ENCODE peak calls at places on chromosomes 13 and 19, in six cellular contexts. One of them, this sample, is unnamed.

GRCh38 chr13:49679244-49679643 is 12.0 kb downstream of the EBPL start:
- DNase-seq in uterus: no peak
- DNase-seq in dorsolateral prefrontal cortex: no peak
- DNase-seq in WTC11: no peak
- DNase-seq in upper lobe of left lung: no peak
- DNase-seq in CD8-positive, alpha-beta T cell: no peak
- DNase-seq in this sample: no peak

GRCh38 chr13:108306768-108307332 is 37.3 kb downstream of the TNFSF13B start:
- DNase-seq in uterus: no peak
- DNase-seq in dorsolateral prefrontal cortex: no peak
- DNase-seq in WTC11: no peak
- DNase-seq in upper lobe of left lung: no peak
- DNase-seq in CD8-positive, alpha-beta T cell: no peak
- DNase-seq in this sample: no peak

GRCh38 chr13:32246468-32246867 is 68.7 kb downstream of the ZAR1L start:
- DNase-seq in uterus: peak
- DNase-seq in dorsolateral prefrontal cortex: no peak
- DNase-seq in WTC11: peak
- DNase-seq in upper lobe of left lung: no peak
- DNase-seq in CD8-positive, alpha-beta T cell: no peak
- DNase-seq in this sample: no peak

GRCh38 chr13:66859078-66859477 is 371.1 kb downstream of the PCDH9 start:
- DNase-seq in uterus: no peak
- DNase-seq in dorsolateral prefrontal cortex: no peak
- DNase-seq in WTC11: no peak
- DNase-seq in upper lobe of left lung: no peak
- DNase-seq in CD8-positive, alpha-beta T cell: no peak
- DNase-seq in this sample: no peak

GRCh38 chr13:90302113-90302512 is 1045.4 kb upstream of the MIR17HG start:
- DNase-seq in uterus: no peak
- DNase-seq in dorsolateral prefrontal cortex: no peak
- DNase-seq in WTC11: no peak
- DNase-seq in upper lobe of left lung: no peak
- DNase-seq in CD8-positive, alpha-beta T cell: no peak
- DNase-seq in this sample: no peak

GRCh38 chr13:41295973-41296372 is 15.1 kb upstream of the NAA16 start:
- DNase-seq in uterus: no peak
- DNase-seq in dorsolateral prefrontal cortex: no peak
- DNase-seq in WTC11: no peak
- DNase-seq in upper lobe of left lung: no peak
- DNase-seq in CD8-positive, alpha-beta T cell: no peak
- DNase-seq in this sample: no peak

GRCh38 chr19:52473655-52474350 is 20.4 kb downstream of the ZNF578 start:
- DNase-seq in uterus: no peak
- DNase-seq in dorsolateral prefrontal cortex: no peak
- DNase-seq in WTC11: no peak
- DNase-seq in upper lobe of left lung: no peak
- DNase-seq in CD8-positive, alpha-beta T cell: no peak
- DNase-seq in this sample: no peak

GRCh38 chr13:20462921-20463320 is 62.7 kb downstream of the CRYL1 start:
- DNase-seq in uterus: no peak
- DNase-seq in dorsolateral prefrontal cortex: no peak
- DNase-seq in WTC11: no peak
- DNase-seq in upper lobe of left lung: no peak
- DNase-seq in CD8-positive, alpha-beta T cell: no peak
- DNase-seq in this sample: no peak

GRCh38 chr19:21256722-21257121 is 72.5 kb downstream of the ZNF708 start:
- DNase-seq in uterus: no peak
- DNase-seq in dorsolateral prefrontal cortex: no peak
- DNase-seq in WTC11: peak
- DNase-seq in upper lobe of left lung: no peak
- DNase-seq in CD8-positive, alpha-beta T cell: no peak
- DNase-seq in this sample: no peak

GRCh38 chr13:27396252-27396846 is 28.1 kb upstream of the GTF3A start:
- DNase-seq in uterus: no peak
- DNase-seq in dorsolateral prefrontal cortex: no peak
- DNase-seq in WTC11: no peak
- DNase-seq in upper lobe of left lung: no peak
- DNase-seq in CD8-positive, alpha-beta T cell: no peak
- DNase-seq in this sample: no peak

GRCh38 chr13:109517516-109517915 is 268.9 kb downstream of the IRS2 start:
- DNase-seq in uterus: no peak
- DNase-seq in dorsolateral prefrontal cortex: no peak
- DNase-seq in WTC11: no peak
- DNase-seq in upper lobe of left lung: no peak
- DNase-seq in CD8-positive, alpha-beta T cell: no peak
- DNase-seq in this sample: no peak

GRCh38 chr19:5627395-5627904 is 4.6 kb downstream of the SAFB start:
- DNase-seq in uterus: peak
- DNase-seq in dorsolateral prefrontal cortex: no peak
- DNase-seq in WTC11: peak
- DNase-seq in upper lobe of left lung: no peak
- DNase-seq in CD8-positive, alpha-beta T cell: no peak
- DNase-seq in this sample: no peak

GRCh38 chr13:34654682-34655081 is 287.4 kb upstream of the NBEA start:
- DNase-seq in uterus: no peak
- DNase-seq in dorsolateral prefrontal cortex: no peak
- DNase-seq in WTC11: no peak
- DNase-seq in upper lobe of left lung: no peak
- DNase-seq in CD8-positive, alpha-beta T cell: no peak
- DNase-seq in this sample: no peak

GRCh38 chr19:12838893-12839656 is 760 bp downstream of the MAST1 start:
- DNase-seq in uterus: no peak
- DNase-seq in dorsolateral prefrontal cortex: no peak
- DNase-seq in WTC11: no peak
- DNase-seq in upper lobe of left lung: no peak
- DNase-seq in CD8-positive, alpha-beta T cell: no peak
- DNase-seq in this sample: no peak

GRCh38 chr13:76848596-76848995 is 37.6 kb downstream of the KCTD12 start:
- DNase-seq in uterus: no peak
- DNase-seq in dorsolateral prefrontal cortex: no peak
- DNase-seq in WTC11: no peak
- DNase-seq in upper lobe of left lung: no peak
- DNase-seq in CD8-positive, alpha-beta T cell: no peak
- DNase-seq in this sample: no peak

GRCh38 chr13:48876289-48876688 is 99.4 kb upstream of the FNDC3A start:
- DNase-seq in uterus: no peak
- DNase-seq in dorsolateral prefrontal cortex: no peak
- DNase-seq in WTC11: no peak
- DNase-seq in upper lobe of left lung: no peak
- DNase-seq in CD8-positive, alpha-beta T cell: no peak
- DNase-seq in this sample: no peak

DNA sequence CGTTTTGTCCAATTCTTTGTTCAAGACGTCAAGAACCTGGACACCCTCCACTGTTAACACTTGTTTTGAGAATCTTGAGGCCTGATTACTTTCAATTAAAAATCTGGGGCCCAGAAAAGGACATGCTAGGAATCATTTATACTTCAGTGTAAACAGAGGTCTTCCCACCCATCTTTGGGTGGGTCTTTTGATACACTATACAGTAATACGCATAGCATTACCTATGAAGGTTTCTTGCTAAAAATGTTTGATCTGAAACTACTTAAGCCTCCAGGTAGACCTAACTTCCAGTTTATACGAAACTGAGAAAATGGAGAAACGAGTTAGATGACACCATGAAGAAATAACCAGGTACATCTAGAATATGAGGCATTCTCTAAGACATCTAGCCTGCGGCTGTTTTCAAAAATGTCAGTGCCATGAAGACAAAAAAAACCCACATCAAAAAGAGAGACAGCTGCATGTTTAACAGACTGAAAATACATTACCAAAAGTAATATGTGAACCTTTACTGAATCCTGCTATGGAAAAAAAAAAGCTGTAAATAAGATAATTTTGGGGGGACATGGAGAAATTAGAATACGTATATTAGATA is 36.7 kb downstream of the TGDS start:
- DNase-seq in uterus: no peak
- DNase-seq in dorsolateral prefrontal cortex: no peak
- DNase-seq in WTC11: no peak
- DNase-seq in upper lobe of left lung: no peak
- DNase-seq in CD8-positive, alpha-beta T cell: no peak
- DNase-seq in this sample: no peak
- TF ChIP-seq CTCF in uterus: no peak
- TF ChIP-seq CTCF in dorsolateral prefrontal cortex: no peak
- TF ChIP-seq CTCF in WTC11: no peak
- TF ChIP-seq CTCF in upper lobe of left lung: no peak
- TF ChIP-seq CTCF in CD8-positive, alpha-beta T cell: no peak
- TF ChIP-seq CTCF in this sample: no peak

GRCh38 chr19:45764947-45765346 is 4.1 kb downstream of the SIX5 start:
- DNase-seq in uterus: peak
- DNase-seq in dorsolateral prefrontal cortex: no peak
- DNase-seq in WTC11: no peak
- DNase-seq in upper lobe of left lung: no peak
- DNase-seq in CD8-positive, alpha-beta T cell: no peak
- DNase-seq in this sample: no peak

GRCh38 chr19:45762870-45763631 is 6.0 kb downstream of the SIX5 start:
- DNase-seq in uterus: no peak
- DNase-seq in dorsolateral prefrontal cortex: no peak
- DNase-seq in WTC11: no peak
- DNase-seq in upper lobe of left lung: no peak
- DNase-seq in CD8-positive, alpha-beta T cell: no peak
- DNase-seq in this sample: no peak

GRCh38 chr19:45763691-45764294 is 5.3 kb downstream of the SIX5 start:
- DNase-seq in uterus: peak
- DNase-seq in dorsolateral prefrontal cortex: no peak
- DNase-seq in WTC11: peak
- DNase-seq in upper lobe of left lung: peak
- DNase-seq in CD8-positive, alpha-beta T cell: no peak
- DNase-seq in this sample: no peak

GRCh38 chr19:45765365-45766292 is 3.4 kb downstream of the SIX5 start:
- DNase-seq in uterus: peak
- DNase-seq in dorsolateral prefrontal cortex: no peak
- DNase-seq in WTC11: no peak
- DNase-seq in upper lobe of left lung: peak
- DNase-seq in CD8-positive, alpha-beta T cell: no peak
- DNase-seq in this sample: no peak

GRCh38 chr19:45764487-45764886 is 4.6 kb downstream of the SIX5 start:
- DNase-seq in uterus: no peak
- DNase-seq in dorsolateral prefrontal cortex: no peak
- DNase-seq in WTC11: no peak
- DNase-seq in upper lobe of left lung: no peak
- DNase-seq in CD8-positive, alpha-beta T cell: no peak
- DNase-seq in this sample: no peak
- TF ChIP-seq CTCF in uterus: no peak
- TF ChIP-seq CTCF in dorsolateral prefrontal cortex: no peak
- TF ChIP-seq CTCF in WTC11: no peak
- TF ChIP-seq CTCF in upper lobe of left lung: no peak
- TF ChIP-seq CTCF in CD8-positive, alpha-beta T cell: no peak
- TF ChIP-seq CTCF in this sample: no peak

GRCh38 chr19:33247441-33247819 is 21.8 kb upstream of the SLC7A10 start:
- DNase-seq in uterus: no peak
- DNase-seq in dorsolateral prefrontal cortex: no peak
- DNase-seq in WTC11: no peak
- DNase-seq in upper lobe of left lung: no peak
- DNase-seq in CD8-positive, alpha-beta T cell: no peak
- DNase-seq in this sample: no peak

GRCh38 chr19:33248553-33248953 is 22.9 kb upstream of the SLC7A10 start:
- DNase-seq in uterus: no peak
- DNase-seq in dorsolateral prefrontal cortex: no peak
- DNase-seq in WTC11: no peak
- DNase-seq in upper lobe of left lung: no peak
- DNase-seq in CD8-positive, alpha-beta T cell: no peak
- DNase-seq in this sample: no peak

GRCh38 chr19:33246729-33247440 is 21.2 kb upstream of the SLC7A10 start:
- DNase-seq in uterus: no peak
- DNase-seq in dorsolateral prefrontal cortex: no peak
- DNase-seq in WTC11: no peak
- DNase-seq in upper lobe of left lung: no peak
- DNase-seq in CD8-positive, alpha-beta T cell: no peak
- DNase-seq in this sample: no peak

GRCh38 chr19:33248104-33248503 is 22.5 kb upstream of the SLC7A10 start:
- DNase-seq in uterus: no peak
- DNase-seq in dorsolateral prefrontal cortex: no peak
- DNase-seq in WTC11: no peak
- DNase-seq in upper lobe of left lung: no peak
- DNase-seq in CD8-positive, alpha-beta T cell: no peak
- DNase-seq in this sample: no peak

DNA sequence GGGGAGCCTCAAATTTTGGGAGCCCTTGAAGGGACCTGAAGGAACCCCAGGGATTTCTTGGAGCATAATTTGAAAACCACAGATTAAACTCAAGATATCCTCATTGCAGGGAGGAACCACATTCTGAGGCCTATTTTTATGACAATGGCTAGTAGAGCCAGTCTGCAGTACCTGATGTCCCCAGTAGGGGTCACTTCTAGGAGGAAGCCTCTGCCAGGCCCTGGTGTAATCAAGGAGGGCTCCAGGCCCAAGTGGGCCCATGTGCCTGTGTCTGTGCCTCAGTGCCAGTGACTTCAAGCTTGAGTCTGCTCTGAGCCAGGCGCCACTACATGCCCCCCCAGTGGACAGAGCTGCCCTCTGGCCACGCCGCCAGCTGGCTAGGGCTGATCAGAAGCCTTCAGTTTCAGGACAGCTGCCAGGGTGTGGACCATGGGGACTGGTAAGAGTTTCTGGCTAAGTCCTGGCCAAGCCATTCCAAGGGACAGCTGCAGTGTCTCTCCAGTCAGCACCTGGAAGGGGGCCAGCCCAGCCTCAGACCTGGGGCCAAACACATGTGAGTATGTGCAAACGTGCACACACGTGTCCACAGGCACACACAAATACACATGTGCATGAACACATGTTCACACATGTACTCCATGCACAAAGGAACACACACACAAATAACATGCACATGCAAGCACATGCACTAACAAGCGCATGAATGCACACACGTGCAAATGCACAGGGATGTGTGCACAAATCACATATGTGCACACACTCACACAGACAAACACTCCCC is 20.5 kb upstream of the SLC7A10 start:
- DNase-seq in uterus: no peak
- DNase-seq in dorsolateral prefrontal cortex: no peak
- DNase-seq in WTC11: peak
- DNase-seq in upper lobe of left lung: no peak
- DNase-seq in CD8-positive, alpha-beta T cell: no peak
- DNase-seq in this sample: no peak
- TF ChIP-seq CTCF in uterus: no peak
- TF ChIP-seq CTCF in dorsolateral prefrontal cortex: peak
- TF ChIP-seq CTCF in WTC11: peak
- TF ChIP-seq CTCF in upper lobe of left lung: peak
- TF ChIP-seq CTCF in CD8-positive, alpha-beta T cell: no peak
- TF ChIP-seq CTCF in this sample: peak

GRCh38 chr13:52006491-52007245 is 4.6 kb downstream of the ATP7B start:
- DNase-seq in uterus: no peak
- DNase-seq in dorsolateral prefrontal cortex: no peak
- DNase-seq in WTC11: no peak
- DNase-seq in upper lobe of left lung: no peak
- DNase-seq in CD8-positive, alpha-beta T cell: no peak
- DNase-seq in this sample: no peak

GRCh38 chr13:52012512-52012836 is 276 bp downstream of the ALG11 start:
- DNase-seq in uterus: no peak
- DNase-seq in dorsolateral prefrontal cortex: no peak
- DNase-seq in WTC11: no peak
- DNase-seq in upper lobe of left lung: no peak
- DNase-seq in CD8-positive, alpha-beta T cell: no peak
- DNase-seq in this sample: no peak

GRCh38 chr13:52009985-52010384 is 1.3 kb downstream of the ATP7B start:
- DNase-seq in uterus: no peak
- DNase-seq in dorsolateral prefrontal cortex: no peak
- DNase-seq in WTC11: no peak
- DNase-seq in upper lobe of left lung: no peak
- DNase-seq in CD8-positive, alpha-beta T cell: no peak
- DNase-seq in this sample: no peak

GRCh38 chr13:52011690-52012511 is at the start of gene ALG11:
- DNase-seq in uterus: peak
- DNase-seq in dorsolateral prefrontal cortex: peak
- DNase-seq in WTC11: peak
- DNase-seq in upper lobe of left lung: peak
- DNase-seq in CD8-positive, alpha-beta T cell: peak
- DNase-seq in this sample: peak

GRCh38 chr13:52010890-52011689 is at the start of gene ATP7B:
- DNase-seq in uterus: no peak
- DNase-seq in dorsolateral prefrontal cortex: no peak
- DNase-seq in WTC11: peak
- DNase-seq in upper lobe of left lung: peak
- DNase-seq in CD8-positive, alpha-beta T cell: peak
- DNase-seq in this sample: no peak
- TF ChIP-seq CTCF in uterus: no peak
- TF ChIP-seq CTCF in dorsolateral prefrontal cortex: no peak
- TF ChIP-seq CTCF in WTC11: no peak
- TF ChIP-seq CTCF in upper lobe of left lung: no peak
- TF ChIP-seq CTCF in CD8-positive, alpha-beta T cell: no peak
- TF ChIP-seq CTCF in this sample: no peak